ENCODE peak calls at places on chromosomes 6 and 20, in seven cellular contexts. G, Q, W, K, A, E and P are unnamed samples.

GRCh38 chr20:7196481-7196880 is 429.0 kb downstream of the BMP2 start:
- DNase-seq in A (no peak), E (no peak), Q (no peak), G (no peak), K (no peak), W (no peak), P (no peak)

GRCh38 chr20:41249371-41249770 is 68.2 kb downstream of the ZHX3 start:
- DNase-seq in K (peak; percentile 15), E (peak; percentile 87), A (no peak), W (peak; percentile 82), Q (no peak), G (peak; percentile 55), P (peak; percentile 50)

GRCh38 chr6:94005835-94006234 is 586.5 kb upstream of the EPHA7 start:
- DNase-seq in A (no peak), E (no peak), Q (no peak), K (no peak), W (no peak), G (no peak), P (no peak)

GRCh38 chr20:14632906-14633305 is 295.5 kb upstream of the FLRT3 start:
- DNase-seq in E (no peak), G (no peak), K (no peak), Q (no peak), A (no peak), W (peak; percentile 28), P (no peak)

GRCh38 chr6:102619585-102619984 is 1226.1 kb downstream of the GRIK2 start:
- DNase-seq in G (no peak), W (no peak), A (no peak), E (peak; percentile 1), K (no peak), Q (no peak), P (no peak)

GRCh38 chr6:92459606-92460005 is 959.8 kb downstream of the EPHA7 start:
- DNase-seq in A (no peak), G (no peak), K (no peak), W (no peak), Q (no peak), E (no peak), P (no peak)

GRCh38 chr6:133360194-133360593 is 119.0 kb downstream of the EYA4 start:
- DNase-seq in W (no peak), A (no peak), K (no peak), E (no peak), G (no peak), Q (no peak), P (no peak)

GRCh38 chr6:103797738-103798137 is 1062.0 kb downstream of the HACE1 start:
- DNase-seq in K (no peak), G (no peak), Q (no peak), E (no peak), W (no peak), A (no peak), P (no peak)

GRCh38 chr6:1576711-1577110 is 33.0 kb upstream of the FOXC1 start:
- DNase-seq in G (no peak), A (no peak), Q (no peak), K (no peak), W (no peak), E (no peak), P (no peak)

GRCh38 chr6:158457616-158458278 is 102.1 kb upstream of the TMEM181 start:
- DNase-seq in G (no peak), W (no peak), Q (no peak), K (no peak), E (peak; percentile 64), A (no peak), P (no peak)

GRCh38 chr6:160442151-160442550 is 94.0 kb downstream of the SLC22A3 start:
- DNase-seq in E (no peak), G (no peak), W (no peak), A (no peak), Q (no peak), K (no peak), P (peak; percentile 27)

GRCh38 chr6:165118736-165119135 is 190.7 kb downstream of the C6orf118 start:
- DNase-seq in A (no peak), W (no peak), K (no peak), E (no peak), G (no peak), Q (no peak), P (no peak)

GRCh38 chr6:170210026-170210390 is 80.9 kb downstream of the DLL1 start:
- DNase-seq in E (no peak), K (no peak), G (no peak), W (no peak), Q (peak; percentile 7), A (no peak), P (no peak)

GRCh38 chr6:115783402-115784061 is 277.2 kb downstream of the FRK start:
- DNase-seq in G (peak; percentile 2), E (no peak), A (no peak), Q (peak; percentile 60), K (no peak), W (peak; percentile 32), P (peak; percentile 6)

GRCh38 chr6:41343641-41344187 is 8.3 kb downstream of the NCR2 start:
- DNase-seq in Q (no peak), K (no peak), A (no peak), G (no peak), E (no peak), W (no peak), P (no peak)

GRCh38 chr6:166420351-166420750 is 37.6 kb upstream of the MPC1 start:
- DNase-seq in W (no peak), E (peak; percentile 21), G (no peak), A (peak; percentile 25), K (no peak), Q (no peak), P (no peak)

GRCh38 chr6:57261896-57262295 is 39.8 kb upstream of the RAB23 start:
- DNase-seq in Q (no peak), A (no peak), K (no peak), G (no peak), E (no peak), W (no peak), P (no peak)

GRCh38 chr6:139334791-139335446 is 39.5 kb downstream of the CITED2 start:
- DNase-seq in A (no peak), E (peak; percentile 95), Q (no peak), G (no peak), K (no peak), W (no peak), P (no peak)

GRCh38 chr6:138757131-138757530 is 16.4 kb upstream of the CCDC28A start:
- DNase-seq in E (no peak), G (no peak), A (no peak), Q (no peak), K (no peak), W (no peak), P (no peak)

GRCh38 chr20:47205577-47206123 is 150.8 kb downstream of the ZMYND8 start:
- DNase-seq in Q (peak; percentile 63), G (peak; percentile 57), E (peak; percentile 79), A (peak; percentile 36), W (peak; percentile 69), K (peak; percentile 43), P (peak; percentile 46)

DNA sequence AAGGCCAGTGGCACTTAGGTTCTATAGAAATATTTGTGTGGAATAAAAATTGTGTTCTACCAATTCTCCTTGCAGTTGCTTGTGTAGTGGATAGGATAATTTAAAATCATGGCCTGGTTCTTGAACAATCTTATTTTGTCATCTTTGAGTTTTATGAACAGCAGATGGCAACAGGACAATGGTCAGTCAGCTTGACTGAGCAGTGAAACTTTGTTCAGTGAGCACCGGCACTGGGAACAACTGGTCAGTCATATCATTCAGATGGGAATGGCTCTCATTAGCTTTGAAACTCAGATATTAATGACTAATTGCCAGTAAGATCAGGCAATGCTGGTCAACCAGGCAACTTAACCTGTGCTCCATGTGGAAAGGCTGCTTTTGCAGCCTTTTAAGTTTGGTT is 129.2 kb downstream of the BCKDHB start:
- DNase-seq in A (no peak), G (no peak), E (no peak), Q (no peak), K (no peak), W (no peak), P (no peak)
- TF ChIP-seq POLR2A in A (no peak), G (no peak), E (no peak), Q (no peak), K (no peak), W (no peak), P (no peak)

GRCh38 chr20:62953167-62953838 is 794 bp downstream of the SLC17A9 start:
- DNase-seq in K (no peak), G (no peak), A (no peak), W (no peak), E (no peak), Q (no peak), P (no peak)

GRCh38 chr20:62953839-62954703 is 1.6 kb downstream of the SLC17A9 start:
- DNase-seq in W (peak; percentile 86), E (peak; percentile 54), G (peak; percentile 91), K (peak; percentile 91), Q (peak; percentile 75), A (no peak), P (peak; percentile 31)

GRCh38 chr20:62951896-62952372 is 575 bp upstream of the SLC17A9 start:
- DNase-seq in W (no peak), A (no peak), G (no peak), K (no peak), Q (no peak), E (no peak), P (no peak)

GRCh38 chr20:62951143-62951895 is 1.2 kb upstream of the SLC17A9 start:
- DNase-seq in G (no peak), E (no peak), Q (no peak), K (no peak), A (no peak), W (no peak), P (no peak)

GRCh38 chr20:62952373-62953166 is at the start of gene SLC17A9:
- DNase-seq in K (peak; percentile 91), Q (peak; percentile 84), A (no peak), W (peak; percentile 82), E (peak; percentile 12), G (peak; percentile 51), P (peak; percentile 65)
- TF ChIP-seq POLR2A in K (peak; percentile 59), Q (no peak), A (no peak), W (no peak), E (no peak), G (no peak), P (no peak)

DNA sequence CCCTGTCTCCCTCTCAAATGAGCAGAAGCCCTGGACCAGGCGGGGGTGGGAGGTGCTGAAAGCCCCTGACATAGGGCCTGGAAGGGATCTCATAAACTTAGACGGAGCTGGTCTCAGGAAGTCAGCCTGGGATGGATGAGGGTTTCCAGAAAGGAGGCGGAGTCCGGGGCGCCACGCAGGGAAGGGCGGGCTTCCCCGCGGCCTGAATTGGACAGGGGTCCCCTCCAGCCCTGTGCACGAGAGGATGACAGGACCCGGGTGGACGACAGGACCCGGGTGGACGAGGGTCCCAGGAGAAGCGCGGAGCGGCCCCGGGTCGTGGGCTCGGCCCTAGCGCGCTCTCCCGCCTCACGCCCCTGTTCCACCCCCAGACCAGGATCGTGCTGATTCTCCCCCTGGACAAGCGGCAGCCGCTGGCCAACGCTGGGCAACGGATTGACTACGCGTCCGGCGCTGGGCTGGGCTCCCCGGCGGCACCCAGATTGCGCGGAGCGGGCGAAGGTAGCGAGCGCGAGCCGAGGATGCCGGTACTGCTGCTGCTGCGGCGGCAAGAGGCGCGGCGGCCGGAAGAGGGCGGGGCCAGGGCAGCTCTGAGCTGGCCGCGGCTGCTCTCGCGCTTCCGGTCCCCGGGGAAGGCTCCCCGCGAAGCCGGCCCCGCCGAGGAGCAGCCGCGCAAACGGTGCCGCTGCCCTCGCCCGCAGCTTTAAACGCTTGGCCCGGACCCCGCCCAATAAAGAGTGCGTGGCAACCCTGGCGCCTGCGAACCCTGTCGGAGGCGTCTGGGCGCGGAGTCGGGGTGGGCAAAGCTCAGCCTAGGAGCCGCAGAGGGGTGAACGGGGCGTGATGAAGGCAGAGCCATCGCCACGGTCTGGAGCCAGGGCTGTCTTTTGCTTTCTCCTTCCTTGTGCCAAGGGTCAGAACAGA is 1.3 kb downstream of the C20orf144 start:
- DNase-seq in W (peak; percentile 87), Q (peak; percentile 86), G (peak; percentile 83), E (peak; percentile 60), K (peak; percentile 93), A (peak; percentile 73), P (peak; percentile 87)
- TF ChIP-seq POLR2A in W (no peak), Q (no peak), G (peak; percentile 83), E (peak; percentile 46), K (peak; percentile 84), A (peak; percentile 78), P (peak; percentile 85)

GRCh38 chr6:28383235-28384142 is 16.1 kb downstream of the ZSCAN12 start:
- DNase-seq in E (peak; percentile 93), A (peak; percentile 63), G (peak; percentile 90), K (no peak), W (peak; percentile 90), Q (peak; percentile 88), P (peak; percentile 92)
- TF ChIP-seq POLR2A in E (peak; percentile 77), A (no peak), G (peak; percentile 38), K (peak; percentile 37), W (no peak), Q (no peak), P (peak; percentile 59)